ENCODE peak calls at places on chromosomes 4 and X, in five cellular contexts. M, G, C, K and V are unnamed samples.

GRCh38 chr4:17577660-17578481 is 873 bp downstream of the LAP3 start:
- DNase-seq in G (peak; percentile 3), C (peak; percentile 77), K (no peak), M (peak; percentile 63), V (peak; percentile 24)

GRCh38 chr4:8353158-8353495 is 83.6 kb downstream of the HTRA3 start:
- DNase-seq in C (peak; percentile 48), M (no peak), K (no peak), G (no peak), V (peak; percentile 34)

GRCh38 chr4:155796031-155796430 is 37.2 kb downstream of the GUCY1B1 start:
- DNase-seq in C (no peak), K (no peak), M (no peak), G (no peak), V (no peak)

GRCh38 chrX:133188631-133189030 is 29.5 kb downstream of the TFDP3 start:
- DNase-seq in M (no peak), G (no peak), C (no peak), K (no peak), V (no peak)

GRCh38 chr4:21697583-21697982 is 251.0 kb downstream of the KCNIP4 start:
- DNase-seq in K (no peak), C (no peak), G (no peak), M (no peak), V (no peak)

GRCh38 chr4:40548256-40548655 is 81.4 kb downstream of the RBM47 start:
- DNase-seq in M (no peak), G (no peak), K (no peak), C (no peak), V (no peak)

GRCh38 chr4:7428261-7429068 is 6.3 kb downstream of the PSAPL1 start:
- DNase-seq in M (no peak), K (peak; percentile 73), C (peak; percentile 40), G (no peak), V (no peak)

GRCh38 chr4:155802573-155802972 is 43.8 kb downstream of the GUCY1B1 start:
- DNase-seq in G (no peak), K (no peak), M (no peak), C (no peak), V (no peak)

GRCh38 chr4:137509855-137510282 is 22.4 kb downstream of the PCDH18 start:
- DNase-seq in C (no peak), K (no peak), G (no peak), M (no peak), V (no peak)

GRCh38 chr4:77695769-77696168 is 90.1 kb downstream of the CXCL13 start:
- DNase-seq in M (no peak), G (no peak), C (no peak), K (no peak), V (no peak)

GRCh38 chr4:167185465-167185864 is 48.8 kb downstream of the SPOCK3 start:
- DNase-seq in C (no peak), M (no peak), K (no peak), G (no peak), V (no peak)

GRCh38 chr4:605702-606425 is 19.5 kb upstream of the PDE6B start:
- DNase-seq in K (peak; percentile 57), M (no peak), G (no peak), C (no peak), V (no peak)

GRCh38 chrX:87961471-87961870 is 443.9 kb downstream of the KLHL4 start:
- DNase-seq in K (no peak), G (no peak), C (no peak), M (no peak), V (no peak)

GRCh38 chr4:93157984-93158383 is 670.6 kb upstream of the ATOH1 start:
- DNase-seq in C (no peak), M (no peak), K (no peak), G (no peak), V (no peak)

GRCh38 chr4:25710637-25711036 is 55.0 kb downstream of the SLC34A2 start:
- DNase-seq in M (no peak), K (no peak), G (no peak), C (no peak), V (no peak)

GRCh38 chr4:57763070-57763469 is 652.9 kb upstream of the IGFBP7 start:
- DNase-seq in K (no peak), G (no peak), M (no peak), C (no peak), V (no peak)

GRCh38 chr4:119314356-119314755 is 7.6 kb downstream of the FABP2 start:
- DNase-seq in C (no peak), G (no peak), K (no peak), M (no peak), V (no peak)

GRCh38 chrX:62839596-62839995 is 511.5 kb downstream of the SPIN4 start:
- DNase-seq in C (no peak), K (no peak), M (no peak), G (no peak), V (no peak)